ENCODE peak calls at places on chromosomes 1 and 21, in four cellular contexts. One of them, this sample, is unnamed.

GRCh38 chr1:242784807-242785206 is 260.3 kb upstream of the PLD5 start:
- DNase-seq in HCT116: no peak
- DNase-seq in GM23338: no peak
- DNase-seq in A549: no peak
- DNase-seq in this sample: no peak

GRCh38 chr1:205199090-205199930 is 12.2 kb downstream of the DSTYK start:
- DNase-seq in HCT116: no peak
- DNase-seq in GM23338: no peak
- DNase-seq in A549: no peak
- DNase-seq in this sample: no peak

GRCh38 chr1:244901400-244901799 is 37.1 kb upstream of the HNRNPU start:
- DNase-seq in HCT116: no peak
- DNase-seq in GM23338: no peak
- DNase-seq in A549: no peak
- DNase-seq in this sample: no peak

GRCh38 chr1:40665335-40666171 is at the start of gene RIMS3:
- DNase-seq in HCT116: peak; percentile 42
- DNase-seq in GM23338: peak; percentile 81
- DNase-seq in A549: peak; percentile 55
- DNase-seq in this sample: peak; percentile 68

GRCh38 chr21:39546522-39546921 is 66.2 kb upstream of the B3GALT5 start:
- DNase-seq in HCT116: no peak
- DNase-seq in GM23338: no peak
- DNase-seq in A549: no peak
- DNase-seq in this sample: no peak

GRCh38 chr1:19209439-19209989 is 552 bp downstream of the UBR4 start:
- DNase-seq in HCT116: no peak
- DNase-seq in GM23338: peak; percentile 82
- DNase-seq in A549: peak; percentile 39
- DNase-seq in this sample: peak; percentile 40

GRCh38 chr1:3076388-3076740 is 7.4 kb downstream of the PRDM16 start:
- DNase-seq in HCT116: no peak
- DNase-seq in GM23338: no peak
- DNase-seq in A549: no peak
- DNase-seq in this sample: no peak

GRCh38 chr1:15355968-15356621 is 53.6 kb upstream of the EFHD2 start:
- DNase-seq in HCT116: peak; percentile 92
- DNase-seq in GM23338: no peak
- DNase-seq in A549: peak; percentile 89
- DNase-seq in this sample: no peak

GRCh38 chr1:227944066-227944930 is 3.4 kb downstream of the WNT9A start:
- DNase-seq in HCT116: no peak
- DNase-seq in GM23338: no peak
- DNase-seq in A549: no peak
- DNase-seq in this sample: no peak

GRCh38 chr1:170665625-170666024 is 1.7 kb downstream of the PRRX1 start:
- DNase-seq in HCT116: no peak
- DNase-seq in GM23338: no peak
- DNase-seq in A549: no peak
- DNase-seq in this sample: peak; percentile 33

GRCh38 chr1:231192620-231193163 is 30.8 kb downstream of the TRIM67 start:
- DNase-seq in HCT116: no peak
- DNase-seq in GM23338: no peak
- DNase-seq in A549: peak; percentile 80
- DNase-seq in this sample: no peak

GRCh38 chr1:30778979-30779293 is 21.4 kb upstream of the LAPTM5 start:
- DNase-seq in HCT116: no peak
- DNase-seq in GM23338: no peak
- DNase-seq in A549: no peak
- DNase-seq in this sample: no peak

GRCh38 chr1:210347112-210347511 is 18.4 kb downstream of the HHAT start:
- DNase-seq in HCT116: no peak
- DNase-seq in GM23338: no peak
- DNase-seq in A549: peak; percentile 15
- DNase-seq in this sample: no peak

GRCh38 chr1:28296401-28297220 is 32.2 kb upstream of the MED18 start:
- DNase-seq in HCT116: no peak
- DNase-seq in GM23338: peak; percentile 91
- DNase-seq in A549: peak; percentile 51
- DNase-seq in this sample: no peak

GRCh38 chr1:198892065-198892464 is 253.2 kb downstream of the PTPRC start:
- DNase-seq in HCT116: no peak
- DNase-seq in GM23338: peak; percentile 23
- DNase-seq in A549: no peak
- DNase-seq in this sample: no peak

GRCh38 chr1:171107257-171107940 is 16.7 kb downstream of the FMO3 start:
- DNase-seq in HCT116: no peak
- DNase-seq in GM23338: no peak
- DNase-seq in A549: no peak
- DNase-seq in this sample: no peak

GRCh38 chr1:88883156-88883555 is 8.2 kb downstream of the GTF2B start:
- DNase-seq in HCT116: no peak
- DNase-seq in GM23338: no peak
- DNase-seq in A549: no peak
- DNase-seq in this sample: no peak

GRCh38 chr1:172821609-172822274 is 162.8 kb downstream of the FASLG start:
- DNase-seq in HCT116: no peak
- DNase-seq in GM23338: no peak
- DNase-seq in A549: no peak
- DNase-seq in this sample: peak; percentile 41

GRCh38 chr1:17873007-17873675 is 118.0 kb downstream of the ACTL8 start:
- DNase-seq in HCT116: no peak
- DNase-seq in GM23338: no peak
- DNase-seq in A549: no peak
- DNase-seq in this sample: no peak

GRCh38 chr1:234617986-234618725 is 8.2 kb upstream of the IRF2BP2 start:
- DNase-seq in HCT116: no peak
- DNase-seq in GM23338: peak; percentile 54
- DNase-seq in A549: no peak
- DNase-seq in this sample: no peak

GRCh38 chr21:31589820-31590219 is 69.7 kb upstream of the SOD1 start:
- DNase-seq in HCT116: no peak
- DNase-seq in GM23338: no peak
- DNase-seq in A549: no peak
- DNase-seq in this sample: no peak

GRCh38 chr21:31580866-31581276 is 78.6 kb upstream of the SOD1 start:
- DNase-seq in HCT116: peak; percentile 57
- DNase-seq in GM23338: peak; percentile 86
- DNase-seq in A549: peak; percentile 54
- DNase-seq in this sample: no peak

GRCh38 chr21:31586118-31586517 is 73.4 kb upstream of the SOD1 start:
- DNase-seq in HCT116: no peak
- DNase-seq in GM23338: no peak
- DNase-seq in A549: no peak
- DNase-seq in this sample: no peak
- TF ChIP-seq REST in HCT116: peak; percentile 13
- TF ChIP-seq REST in GM23338: peak; percentile 66
- TF ChIP-seq REST in A549: peak; percentile 37
- TF ChIP-seq REST in this sample: peak; percentile 74

DNA sequence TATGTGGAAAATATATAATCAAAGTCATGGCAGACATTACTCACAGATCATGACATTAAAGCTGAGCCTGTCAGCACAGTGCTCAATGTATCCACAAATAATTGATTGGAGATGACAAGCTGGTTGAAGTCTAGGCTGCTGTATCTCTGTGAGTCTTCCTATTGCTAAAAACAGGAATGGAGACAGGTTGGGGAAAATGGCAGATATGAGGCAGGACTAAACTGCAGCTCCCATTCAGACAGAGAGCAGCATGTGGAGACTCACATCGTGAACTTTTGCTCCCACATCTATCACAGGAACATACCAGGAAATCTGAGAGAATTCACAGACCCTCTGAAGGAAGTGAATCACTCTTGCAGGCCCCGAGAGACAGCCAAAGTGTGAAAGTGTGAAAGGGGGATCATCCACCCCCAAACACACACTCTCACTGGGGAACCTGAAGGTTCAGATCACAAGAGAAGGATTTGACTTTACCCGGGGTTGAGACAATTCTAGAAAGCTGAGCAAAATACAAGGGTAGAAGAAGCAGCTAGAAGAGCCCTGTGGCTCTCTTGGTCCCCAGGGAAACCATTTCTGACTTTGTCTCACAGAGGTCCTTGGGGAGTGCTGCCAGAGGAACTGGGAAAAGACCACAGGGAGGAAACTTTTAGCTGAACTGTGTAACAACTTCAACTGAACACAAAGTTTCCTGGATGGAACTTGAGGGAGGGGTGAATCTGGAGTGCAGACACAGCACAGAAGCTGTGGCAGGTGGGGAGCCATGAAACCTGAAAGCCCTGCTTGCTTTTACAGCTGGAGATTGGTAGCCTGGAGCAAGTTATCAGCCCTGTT is 173.4 kb downstream of the S1PR1 start:
- DNase-seq in HCT116: no peak
- DNase-seq in GM23338: no peak
- DNase-seq in A549: no peak
- DNase-seq in this sample: no peak
- TF ChIP-seq REST in HCT116: no peak
- TF ChIP-seq REST in GM23338: no peak
- TF ChIP-seq REST in A549: no peak
- TF ChIP-seq REST in this sample: no peak

DNA sequence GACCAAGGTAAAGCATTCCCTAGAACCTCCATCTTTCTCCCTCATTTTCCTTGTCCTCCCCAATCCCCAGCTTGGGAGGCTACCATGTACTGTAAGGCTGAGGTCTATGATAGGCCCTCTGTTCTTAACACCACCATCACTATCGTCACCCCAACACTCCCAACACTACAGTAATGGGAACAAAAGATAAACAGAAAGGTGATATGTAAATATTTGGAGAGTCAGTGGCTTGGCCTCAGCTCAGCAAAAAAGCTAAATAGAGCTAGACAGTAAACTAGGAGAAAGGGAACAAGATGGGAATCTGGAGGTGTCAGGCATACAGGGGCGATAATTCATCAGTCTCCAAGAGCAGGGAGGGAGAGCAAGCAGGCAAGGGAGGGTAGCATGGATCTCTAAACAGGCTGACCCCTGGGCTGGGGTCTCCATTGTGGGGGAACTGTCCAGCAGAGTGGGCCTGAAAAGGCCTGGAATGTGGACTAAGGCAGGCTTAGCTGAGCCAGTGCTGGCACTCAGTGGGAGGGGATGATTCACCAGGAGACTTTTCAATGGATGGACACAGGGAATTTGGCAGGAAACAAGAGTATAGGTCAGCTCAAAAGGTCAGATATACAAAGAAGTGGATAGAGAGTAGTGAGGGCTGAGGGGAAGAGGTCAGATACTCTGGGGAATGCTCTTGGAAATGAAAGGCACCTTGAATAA is 6.7 kb downstream of the WNT2B start:
- DNase-seq in HCT116: no peak
- DNase-seq in GM23338: peak; percentile 61
- DNase-seq in A549: no peak
- DNase-seq in this sample: no peak
- TF ChIP-seq REST in HCT116: no peak
- TF ChIP-seq REST in GM23338: peak; percentile 72
- TF ChIP-seq REST in A549: peak; percentile 33
- TF ChIP-seq REST in this sample: peak; percentile 66

DNA sequence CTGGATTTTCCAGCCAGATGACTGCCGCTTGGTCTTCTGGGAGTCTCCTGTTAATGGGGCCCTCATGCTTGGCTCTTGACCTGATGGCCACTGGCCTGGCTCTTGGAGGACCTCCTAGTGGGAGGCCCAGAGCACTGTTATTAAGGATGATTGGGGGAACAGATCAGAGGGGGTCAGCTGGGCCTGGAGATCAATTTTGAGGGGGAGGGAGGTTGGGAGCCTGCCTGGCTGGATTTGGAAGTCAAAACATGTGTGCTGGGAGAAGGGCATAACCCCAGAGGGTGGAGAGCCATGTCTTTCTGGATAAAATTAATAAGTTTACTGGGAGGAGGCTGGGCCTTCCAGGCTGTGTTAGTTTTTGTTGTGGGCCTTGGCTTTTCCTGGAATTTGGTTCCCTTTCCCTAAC is 1.3 kb downstream of the FGGY start:
- DNase-seq in HCT116: no peak
- DNase-seq in GM23338: no peak
- DNase-seq in A549: no peak
- DNase-seq in this sample: no peak
- TF ChIP-seq REST in HCT116: no peak
- TF ChIP-seq REST in GM23338: no peak
- TF ChIP-seq REST in A549: no peak
- TF ChIP-seq REST in this sample: no peak

GRCh38 chr1:93846151-93846928 is 32.7 kb downstream of the DNTTIP2 start:
- DNase-seq in HCT116: peak; percentile 53
- DNase-seq in GM23338: peak; percentile 94
- DNase-seq in A549: peak; percentile 82
- DNase-seq in this sample: peak; percentile 85
- TF ChIP-seq REST in HCT116: no peak
- TF ChIP-seq REST in GM23338: no peak
- TF ChIP-seq REST in A549: no peak
- TF ChIP-seq REST in this sample: no peak

GRCh38 chr1:67888208-67888607 is 54.9 kb upstream of the GNG12 start:
- DNase-seq in HCT116: no peak
- DNase-seq in GM23338: no peak
- DNase-seq in A549: no peak
- DNase-seq in this sample: no peak
- TF ChIP-seq REST in HCT116: no peak
- TF ChIP-seq REST in GM23338: no peak
- TF ChIP-seq REST in A549: no peak
- TF ChIP-seq REST in this sample: no peak

DNA sequence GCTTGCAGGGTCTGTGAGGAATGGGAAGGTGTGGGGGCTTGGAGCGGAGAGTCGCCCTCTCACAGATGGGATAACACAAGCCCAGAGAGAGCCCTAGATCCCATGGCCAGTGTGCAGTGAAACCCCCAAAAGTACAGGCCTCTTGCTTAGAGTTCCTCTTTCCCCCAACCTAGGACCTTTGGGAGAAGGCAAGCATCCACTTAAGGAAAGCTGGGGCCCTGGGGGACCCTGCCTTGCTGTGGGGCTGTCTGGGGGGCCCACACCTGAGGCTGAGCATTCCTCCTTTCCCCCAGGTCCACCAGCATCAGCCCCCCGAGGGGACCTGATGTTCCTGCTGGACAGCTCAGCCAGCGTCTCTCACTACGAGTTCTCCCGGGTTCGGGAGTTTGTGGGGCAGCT is 1.1 kb downstream of the VWA1 start:
- DNase-seq in HCT116: no peak
- DNase-seq in GM23338: no peak
- DNase-seq in A549: no peak
- DNase-seq in this sample: no peak
- TF ChIP-seq REST in HCT116: no peak
- TF ChIP-seq REST in GM23338: no peak
- TF ChIP-seq REST in A549: no peak
- TF ChIP-seq REST in this sample: no peak

This sample was measured in HL-60.